ENCODE peak calls at places on chromosomes 13 and 19, in six cellular contexts. F is activated naive CD4-positive, alpha-beta T cell; X is activated CD4-positive, alpha-beta T cell treated with anti-CD3 and anti-CD28 coated beads for 1 hour; Y is NCI-H510A; P is EH; M is NCI-H2081. K is an unnamed sample.

GRCh38 chr19:1683869-1684572 is 31.6 kb upstream of the TCF3 start:
- DNase-seq in X (no peak), P (no peak), Y (no peak), F (no peak), M (no peak), K (no peak)

GRCh38 chr19:12847159-12848139 is 9.1 kb downstream of the MAST1 start:
- DNase-seq in F (peak), Y (peak), X (peak), P (peak), M (peak), K (no peak)

GRCh38 chr19:1251233-1251502 is 2.8 kb downstream of the MIDN start:
- DNase-seq in X (no peak), P (peak), F (no peak), Y (no peak), M (peak), K (no peak)

GRCh38 chr19:10389863-10390262 is 9.5 kb upstream of the TYK2 start:
- DNase-seq in F (no peak), Y (no peak), M (no peak), P (peak), X (no peak), K (no peak)

GRCh38 chr13:23656637-23657036 is 86.4 kb downstream of the TNFRSF19 start:
- DNase-seq in Y (peak), F (no peak), P (peak), M (peak), X (no peak), K (no peak)

GRCh38 chr19:4969772-4970531 is 1.0 kb downstream of the KDM4B start:
- DNase-seq in X (no peak), Y (no peak), M (no peak), P (peak), F (no peak), K (no peak)

GRCh38 chr19:21143846-21144245 is 2.0 kb downstream of the ZNF431 start:
- DNase-seq in F (no peak), M (no peak), X (no peak), Y (no peak), P (no peak), K (no peak)

GRCh38 chr13:50712469-50712868 is 131.0 kb downstream of the DLEU7 start:
- DNase-seq in Y (no peak), M (no peak), F (no peak), P (no peak), X (no peak), K (no peak)

GRCh38 chr19:49856574-49857021 is 5.6 kb downstream of the PTOV1 start:
- DNase-seq in F (no peak), P (no peak), X (no peak), M (no peak), Y (no peak), K (no peak)

GRCh38 chr19:46731584-46731983 is 14.3 kb upstream of the FKRP start:
- DNase-seq in Y (no peak), X (no peak), F (no peak), M (no peak), P (peak), K (no peak)

GRCh38 chr19:39156230-39156890 is 30.8 kb downstream of the PAK4 start:
- DNase-seq in M (no peak), P (peak), F (no peak), Y (no peak), X (no peak), K (no peak)

GRCh38 chr19:4066176-4066606 is 508 bp downstream of the ZBTB7A start:
- DNase-seq in Y (no peak), P (no peak), X (peak), F (no peak), M (no peak), K (no peak)

GRCh38 chr13:111492341-111492945 is 172.0 kb downstream of the TEX29 start:
- DNase-seq in Y (no peak), M (no peak), F (no peak), X (no peak), P (no peak), K (peak)

GRCh38 chr13:39415403-39415802 is 187.6 kb downstream of the LHFPL6 start:
- DNase-seq in F (no peak), P (peak), M (peak), X (no peak), Y (no peak), K (no peak)

GRCh38 chr13:46179576-46180368 is 2.2 kb downstream of the LCP1 start:
- DNase-seq in X (peak), M (no peak), Y (no peak), P (no peak), F (no peak), K (no peak)

GRCh38 chr13:68064371-68064770 is 834.2 kb upstream of the PCDH9 start:
- DNase-seq in P (no peak), M (no peak), X (no peak), Y (no peak), F (no peak), K (no peak)

GRCh38 chr13:98221234-98221633 is 44.2 kb upstream of the RNF113B start:
- DNase-seq in F (no peak), Y (no peak), P (no peak), X (no peak), M (no peak), K (no peak)

GRCh38 chr13:36820222-36820621 is 1.2 kb downstream of the RFXAP start:
- DNase-seq in M (no peak), Y (no peak), P (no peak), F (no peak), X (no peak), K (no peak)

GRCh38 chr13:40087021-40088002 is 431.9 kb downstream of the COG6 start:
- DNase-seq in F (no peak), Y (no peak), P (no peak), M (no peak), X (no peak), K (no peak)

GRCh38 chr13:68048802-68049359 is 818.7 kb upstream of the PCDH9 start:
- DNase-seq in X (no peak), Y (no peak), F (no peak), M (no peak), P (no peak), K (no peak)

GRCh38 chr19:46221981-46222610 is 7.4 kb upstream of the IGFL1 start:
- DNase-seq in F (no peak), M (no peak), X (no peak), P (peak), Y (no peak), K (no peak)

GRCh38 chr19:38850976-38851621 is 1.3 kb upstream of the HNRNPL start:
- DNase-seq in P (no peak), M (peak), Y (no peak), F (no peak), X (peak), K (no peak)

GRCh38 chr13:39321578-39321977 is 281.4 kb downstream of the LHFPL6 start:
- DNase-seq in X (no peak), Y (no peak), M (no peak), F (no peak), P (no peak), K (no peak)